ENCODE peak calls at places on chromosome 13, in seven cellular contexts. D is mucosa of descending colon, N is astrocyte of the spinal cord, V is foreskin fibroblast, R is pancreas, A is thoracic aorta, P is sigmoid colon. I is an unnamed sample.

GRCh38 chr13:25501231-25501630 is 129.5 kb downstream of the ATP8A2 start:
- DNase-seq in D (no peak), V (no peak), A (no peak), P (no peak), N (no peak), R (no peak), I (no peak)

GRCh38 chr13:19781526-19781925 is 1.2 kb downstream of the PSPC1 start:
- DNase-seq in A (no peak), R (no peak), N (no peak), D (no peak), P (peak), V (no peak), I (no peak)

GRCh38 chr13:19737844-19738557 is 44.7 kb downstream of the PSPC1 start:
- DNase-seq in D (no peak), P (no peak), A (no peak), V (peak), N (no peak), R (no peak), I (no peak)

GRCh38 chr13:31433756-31434155 is 234.0 kb downstream of the B3GLCT start:
- DNase-seq in R (no peak), A (no peak), P (no peak), D (no peak), N (no peak), V (peak), I (no peak)

GRCh38 chr13:66657165-66657895 is 572.8 kb downstream of the PCDH9 start:
- DNase-seq in A (no peak), V (peak), P (peak), D (no peak), N (peak), R (no peak), I (no peak)

GRCh38 chr13:95002126-95002525 is 289.8 kb upstream of the SOX21 start:
- DNase-seq in A (no peak), P (no peak), R (no peak), V (no peak), N (no peak), D (no peak), I (no peak)

GRCh38 chr13:25584975-25585374 is 213.2 kb downstream of the ATP8A2 start:
- DNase-seq in A (no peak), P (no peak), R (no peak), D (no peak), N (no peak), V (peak), I (no peak)

GRCh38 chr13:52356327-52356726 is 49.6 kb downstream of the THSD1 start:
- DNase-seq in R (no peak), D (no peak), V (peak), P (no peak), A (no peak), N (peak), I (no peak)

GRCh38 chr13:57638147-57638890 is 6.8 kb downstream of the PCDH17 start:
- DNase-seq in R (no peak), N (no peak), V (no peak), D (no peak), A (no peak), P (no peak), I (no peak)

GRCh38 chr13:71979616-71980015 is 112.6 kb upstream of the DACH1 start:
- DNase-seq in N (peak), D (no peak), R (no peak), V (peak), A (no peak), P (no peak), I (no peak)

GRCh38 chr13:22451345-22451744 is 729.4 kb upstream of the SGCG start:
- DNase-seq in R (no peak), A (no peak), V (no peak), D (no peak), P (no peak), N (no peak), I (no peak)

GRCh38 chr13:87331178-87331577 is 340.0 kb upstream of the SLITRK5 start:
- DNase-seq in V (no peak), R (no peak), N (peak), D (no peak), A (no peak), P (no peak), I (no peak)

GRCh38 chr13:46347277-46347676 is 39.8 kb downstream of the RUBCNL start:
- DNase-seq in N (no peak), D (no peak), P (no peak), V (no peak), R (no peak), A (no peak), I (no peak)

GRCh38 chr13:26508885-26509284 is 48.6 kb upstream of the WASF3 start:
- DNase-seq in P (peak), R (no peak), V (peak), A (no peak), N (peak), D (peak), I (no peak)

GRCh38 chr13:29499766-29500165 is 95.7 kb downstream of the SLC7A1 start:
- DNase-seq in N (no peak), A (no peak), R (no peak), V (no peak), D (no peak), P (no peak), I (no peak)

GRCh38 chr13:77513719-77514335 is 21.7 kb upstream of the SCEL start:
- DNase-seq in P (no peak), R (no peak), A (no peak), N (no peak), V (no peak), D (no peak), I (no peak)

GRCh38 chr13:69264362-69265334 is 843.0 kb upstream of the ATXN8OS start:
- DNase-seq in V (no peak), D (no peak), P (no peak), A (no peak), N (no peak), R (no peak), I (no peak)

GRCh38 chr13:107585466-107585865 is 629.9 kb downstream of the LIG4 start:
- DNase-seq in D (no peak), R (no peak), N (no peak), P (no peak), A (no peak), V (no peak), I (no peak)

GRCh38 chr13:73412933-73413332 is 354.1 kb downstream of the KLF5 start:
- DNase-seq in N (no peak), A (no peak), V (no peak), D (no peak), P (no peak), R (no peak), I (no peak)

GRCh38 chr13:84574851-84575250 is 692.6 kb upstream of the SLITRK1 start:
- DNase-seq in V (peak), N (peak), P (no peak), D (no peak), R (no peak), A (no peak), I (no peak)

GRCh38 chr13:74132152-74132767 is 1.9 kb downstream of the KLF12 start:
- DNase-seq in V (peak), D (no peak), R (no peak), P (no peak), A (no peak), N (no peak), I (peak)

GRCh38 chr13:47291116-47291656 is 394.3 kb upstream of the HTR2A start:
- DNase-seq in A (no peak), N (no peak), P (no peak), R (no peak), D (no peak), V (no peak), I (no peak)

GRCh38 chr13:33351324-33351723 is 65.8 kb upstream of the STARD13 start:
- DNase-seq in N (peak), D (no peak), R (no peak), V (peak), P (no peak), A (no peak), I (no peak)

GRCh38 chr13:33348366-33348765 is 62.8 kb upstream of the STARD13 start:
- DNase-seq in A (no peak), R (no peak), D (no peak), P (no peak), V (peak), N (peak), I (no peak)

GRCh38 chr13:33352023-33352422 is 66.5 kb upstream of the STARD13 start:
- DNase-seq in P (no peak), R (no peak), A (no peak), D (no peak), V (no peak), N (no peak), I (no peak)

GRCh38 chr13:33349314-33349995 is 63.9 kb upstream of the STARD13 start:
- DNase-seq in A (no peak), N (no peak), R (no peak), D (peak), V (peak), P (peak), I (no peak)

GRCh38 chr13:33349996-33350826 is 64.7 kb upstream of the STARD13 start:
- DNase-seq in N (peak), V (peak), A (no peak), P (peak), R (peak), D (peak), I (no peak)
- H3K4me3 ChIP-seq in N (peak), V (peak), A (peak), P (peak), R (peak), D (peak), I (no peak)

GRCh38 chr13:75771818-75772217 is 135.7 kb downstream of the LMO7 start:
- DNase-seq in D (no peak), A (no peak), V (peak), N (peak), R (no peak), P (no peak), I (no peak)
- H3K4me3 ChIP-seq in D (no peak), A (no peak), V (no peak), N (no peak), R (no peak), P (no peak), I (no peak)

GRCh38 chr13:100594255-100594654 is 5.7 kb upstream of the GGACT start:
- DNase-seq in D (no peak), A (no peak), V (no peak), P (no peak), N (no peak), R (no peak), I (no peak)

GRCh38 chr13:100584901-100585300 is 3.7 kb downstream of the GGACT start:
- DNase-seq in A (no peak), R (no peak), N (peak), D (no peak), P (no peak), V (no peak), I (no peak)

GRCh38 chr13:100588350-100589177 is at the start of gene GGACT:
- DNase-seq in R (peak), P (peak), N (peak), D (peak), A (peak), V (peak), I (peak)

GRCh38 chr13:100594731-100595130 is 6.1 kb upstream of the GGACT start:
- DNase-seq in N (no peak), V (no peak), R (no peak), A (no peak), D (peak), P (no peak), I (no peak)

GRCh38 chr13:100589178-100589725 is 663 bp upstream of the GGACT start:
- DNase-seq in A (no peak), D (no peak), N (no peak), V (peak), P (no peak), R (no peak), I (no peak)
- H3K4me3 ChIP-seq in A (peak), D (no peak), N (no peak), V (no peak), P (no peak), R (no peak), I (peak)

DNA sequence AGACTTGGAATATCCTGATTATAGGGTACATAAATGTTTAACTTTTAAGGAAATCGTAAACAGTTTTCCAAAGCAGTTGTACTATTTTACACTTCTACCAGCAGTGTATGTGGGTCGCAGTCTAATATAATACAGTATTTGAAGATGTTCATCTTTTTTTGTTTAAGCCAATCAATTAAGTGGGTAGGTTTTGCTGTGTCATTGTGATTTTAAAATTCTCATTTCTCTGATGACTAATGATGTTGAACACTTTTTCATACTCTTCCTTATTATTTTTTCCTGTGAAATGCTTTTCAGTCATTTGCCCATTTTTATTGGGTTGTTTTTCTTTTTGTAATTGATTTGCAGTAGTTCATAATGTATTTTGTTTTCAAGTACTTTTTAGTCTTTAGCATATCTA is 2689.7 kb downstream of the PCDH9 start:
- DNase-seq in P (no peak), D (no peak), N (no peak), R (no peak), V (peak), A (no peak), I (no peak)
- H3K4me3 ChIP-seq in P (no peak), D (no peak), N (no peak), R (no peak), V (no peak), A (no peak), I (no peak)

GRCh38 chr13:113210834-113211233 is 1.4 kb downstream of the CUL4A start:
- DNase-seq in R (no peak), N (no peak), P (no peak), A (no peak), V (no peak), D (no peak), I (no peak)
- H3K4me3 ChIP-seq in R (no peak), N (no peak), P (no peak), A (peak), V (peak), D (no peak), I (peak)

DNA sequence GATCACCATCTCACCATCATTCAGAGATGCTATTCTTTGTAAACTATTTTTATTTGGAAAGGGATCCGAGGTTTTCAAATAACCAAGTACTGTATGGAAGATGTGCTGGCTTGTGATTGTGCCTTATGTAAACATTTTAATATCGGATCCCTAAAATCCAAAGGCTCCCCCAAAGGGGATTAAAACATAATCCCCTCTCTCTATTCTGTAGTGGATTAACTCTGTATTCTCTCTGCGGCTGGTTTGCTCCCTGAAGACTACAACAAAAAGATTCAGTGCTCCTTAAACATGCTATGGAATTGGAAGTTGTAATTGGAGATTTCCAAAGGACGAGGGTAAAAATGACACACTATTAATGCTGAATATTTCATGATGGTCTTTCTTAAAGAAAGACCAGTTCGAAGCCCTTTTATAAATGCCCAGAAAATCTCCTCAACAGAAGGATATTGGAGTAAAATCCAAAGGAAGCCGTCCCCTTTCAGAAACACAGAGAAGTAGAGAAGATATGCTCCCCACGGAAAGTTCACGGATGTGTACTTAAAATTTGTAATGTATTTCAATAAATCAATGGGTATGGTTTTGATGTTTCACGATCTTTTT is 6.6 kb downstream of the MAB21L1 start:
- DNase-seq in A (no peak), P (no peak), N (no peak), R (no peak), D (no peak), V (peak), I (no peak)
- H3K4me3 ChIP-seq in A (no peak), P (no peak), N (no peak), R (no peak), D (no peak), V (peak), I (no peak)

GRCh38 chr13:40995997-40996396 is 23.1 kb downstream of the ELF1 start:
- DNase-seq in N (no peak), R (no peak), V (no peak), D (no peak), A (no peak), P (no peak), I (no peak)

GRCh38 chr13:40994581-40995230 is 24.4 kb downstream of the ELF1 start:
- DNase-seq in V (no peak), N (no peak), P (no peak), R (no peak), D (no peak), A (no peak), I (no peak)

GRCh38 chr13:40993119-40993518 is 26.0 kb downstream of the ELF1 start:
- DNase-seq in R (no peak), P (no peak), D (peak), A (no peak), V (no peak), N (peak), I (no peak)

GRCh38 chr13:40992678-40993077 is 26.4 kb downstream of the ELF1 start:
- DNase-seq in R (no peak), A (no peak), P (no peak), V (no peak), D (no peak), N (no peak), I (no peak)

GRCh38 chr13:40993987-40994386 is 25.1 kb downstream of the ELF1 start:
- DNase-seq in R (no peak), D (no peak), N (no peak), P (no peak), V (no peak), A (no peak), I (no peak)
- H3K4me3 ChIP-seq in R (no peak), D (no peak), N (no peak), P (no peak), V (no peak), A (no peak), I (peak)